ENCODE peak calls at places on chromosomes 3 and 15, in four cellular contexts. V is GM12878, O is HepG2, Z is SK-N-SH. J is an unnamed sample.

GRCh38 chr15:26087395-26087794 is 224.3 kb upstream of the ATP10A start:
- DNase-seq in V (no peak), O (no peak), Z (no peak), J (no peak)

GRCh38 chr15:72180771-72181324 is 16.7 kb downstream of the GRAMD2A start:
- DNase-seq in Z (no peak), O (no peak), V (no peak), J (no peak)

GRCh38 chr15:92906038-92906437 is 5.9 kb downstream of the CHD2 start:
- DNase-seq in O (no peak), Z (no peak), V (no peak), J (no peak)

GRCh38 chr15:59237854-59238252 is 31.2 kb downstream of the LDHAL6B start:
- DNase-seq in O (no peak), Z (no peak), V (peak), J (peak)

GRCh38 chr15:83837946-83838571 is 184.1 kb downstream of the ADAMTSL3 start:
- DNase-seq in Z (peak), O (peak), V (no peak), J (no peak)

GRCh38 chr3:44529927-44530326 is 25.1 kb upstream of the ZKSCAN7 start:
- DNase-seq in V (no peak), O (no peak), Z (no peak), J (no peak)

GRCh38 chr3:38067508-38068233 is 28.7 kb downstream of the DLEC1 start:
- DNase-seq in Z (no peak), V (no peak), O (no peak), J (peak)

GRCh38 chr3:149969110-149969944 is 1.4 kb downstream of the PFN2 start:
- DNase-seq in O (peak), Z (peak), V (no peak), J (no peak)

GRCh38 chr3:195580733-195581443 is 2.9 kb downstream of the APOD start:
- DNase-seq in V (no peak), Z (no peak), O (no peak), J (no peak)

GRCh38 chr3:169907476-169907875 is 3.9 kb upstream of the SAMD7 start:
- DNase-seq in Z (no peak), O (no peak), V (no peak), J (no peak)

GRCh38 chr15:73127302-73127936 is 75.2 kb downstream of the NEO1 start:
- DNase-seq in O (peak), V (peak), Z (peak), J (peak)

GRCh38 chr15:26015516-26015915 is 152.4 kb upstream of the ATP10A start:
- DNase-seq in V (no peak), Z (no peak), O (no peak), J (no peak)

GRCh38 chr3:134406331-134407246 is 32.3 kb upstream of the AMOTL2 start:
- DNase-seq in O (no peak), Z (peak), V (no peak), J (no peak)

GRCh38 chr3:45953536-45953935 is 10.3 kb downstream of the CXCR6 start:
- DNase-seq in V (no peak), Z (no peak), O (no peak), J (no peak)

GRCh38 chr3:7433073-7433472 is 572.2 kb downstream of the GRM7 start:
- DNase-seq in Z (no peak), O (no peak), V (no peak), J (no peak)

GRCh38 chr3:177554900-177555759 is 357.8 kb upstream of the TBL1XR1 start:
- DNase-seq in V (no peak), Z (no peak), O (no peak), J (no peak)

GRCh38 chr15:84685304-84685703 is 27.3 kb upstream of the NMB start:
- DNase-seq in O (no peak), V (no peak), Z (no peak), J (no peak)

GRCh38 chr3:110414851-110415250 is 656.8 kb upstream of the NECTIN3 start:
- DNase-seq in V (no peak), O (peak), Z (no peak), J (no peak)

GRCh38 chr3:56870436-56870835 is 68.7 kb upstream of the ARHGEF3 start:
- DNase-seq in O (peak), V (no peak), Z (no peak), J (no peak)

GRCh38 chr3:127071597-127072001 is 88.7 kb downstream of the PLXNA1 start:
- DNase-seq in Z (no peak), V (no peak), O (no peak), J (no peak)

GRCh38 chr3:127072971-127073851 is 90.3 kb downstream of the PLXNA1 start:
- DNase-seq in V (no peak), O (no peak), Z (peak), J (no peak)

GRCh38 chr3:127073931-127074820 is 91.3 kb downstream of the PLXNA1 start:
- DNase-seq in V (no peak), Z (peak), O (no peak), J (no peak)

GRCh38 chr3:127070776-127071175 is 87.9 kb downstream of the PLXNA1 start:
- DNase-seq in Z (no peak), V (no peak), O (no peak), J (no peak)

DNA sequence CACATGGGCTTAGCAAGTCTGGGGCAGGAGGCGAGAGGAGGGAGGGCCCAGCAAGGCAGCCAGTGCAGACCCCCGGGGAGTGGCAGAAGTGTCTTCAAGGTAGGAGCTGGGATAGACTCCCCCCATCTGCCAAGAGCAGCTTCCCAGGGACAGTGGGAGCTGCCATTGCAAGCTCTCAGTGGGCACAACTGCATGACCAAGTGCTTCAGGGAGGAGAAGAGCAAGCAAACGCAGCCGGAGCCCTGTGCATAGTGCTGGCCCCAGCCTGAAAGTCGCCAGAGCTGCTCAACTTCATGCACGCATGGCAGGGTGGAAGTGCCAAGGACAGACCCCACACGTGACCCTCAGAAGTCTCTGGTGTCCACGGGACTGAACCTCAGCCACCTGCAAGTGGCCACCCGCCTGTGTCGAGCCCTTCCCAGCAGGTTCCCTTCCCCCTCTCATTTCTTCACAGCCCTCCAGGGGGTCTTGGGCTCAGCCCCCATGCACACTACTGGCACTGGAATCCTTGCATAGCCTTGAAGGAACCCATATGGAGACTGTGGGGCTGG is 89.4 kb downstream of the PLXNA1 start:
- DNase-seq in Z (no peak), O (no peak), V (no peak), J (no peak)
- TF ChIP-seq GABPA in Z (no peak), O (no peak), V (no peak), J (no peak)

GRCh38 chr3:89332311-89333159 is 225.1 kb downstream of the EPHA3 start:
- DNase-seq in Z (no peak), O (no peak), V (no peak), J (no peak)
- H3K4me3 ChIP-seq in Z (no peak), O (no peak), V (no peak), J (no peak)

GRCh38 chr3:185330644-185331043 is 32.3 kb upstream of the MAP3K13 start:
- DNase-seq in O (no peak), V (no peak), Z (no peak), J (no peak)
- H3K27ac ChIP-seq in O (peak), V (no peak), Z (no peak), J (peak)

DNA sequence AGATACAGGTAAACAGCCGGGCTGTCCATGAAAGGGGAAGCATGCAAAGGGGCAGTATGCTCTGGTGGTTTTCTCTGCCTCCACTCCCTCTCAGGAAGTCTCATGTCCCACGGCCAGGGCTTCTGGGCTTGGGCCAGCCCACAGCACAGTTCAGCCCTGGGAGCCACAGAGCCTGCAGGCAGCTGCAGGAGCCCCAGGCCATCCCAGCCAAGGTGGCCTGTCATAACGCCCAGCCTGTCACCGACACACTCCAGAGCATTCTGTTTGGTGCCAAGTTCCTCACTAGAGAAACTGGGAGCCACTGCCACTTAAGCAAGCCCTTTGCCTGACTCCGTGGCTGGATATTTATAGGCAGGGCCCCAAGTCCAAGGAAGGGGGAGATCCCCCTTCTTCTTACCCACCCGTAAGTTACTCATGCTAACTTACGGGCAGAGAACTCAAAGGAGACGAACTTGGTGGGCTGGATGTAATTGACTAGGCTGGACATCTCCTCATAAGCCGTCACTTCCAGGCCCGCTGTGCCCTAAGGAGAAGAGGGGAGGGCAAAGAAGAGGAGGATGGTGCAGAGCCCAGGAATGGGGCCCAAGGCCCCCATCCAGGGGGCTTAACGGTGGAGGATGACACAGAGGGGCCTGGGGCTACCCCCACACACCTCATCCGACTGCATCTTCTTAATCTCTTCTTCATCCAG is 11.7 kb downstream of the PLCB2 start:
- DNase-seq in V (no peak), Z (no peak), O (no peak), J (no peak)
- TF ChIP-seq GABPA in V (no peak), Z (no peak), O (no peak), J (no peak)

GRCh38 chr3:128619146-128619890 is 31.3 kb downstream of the RPN1 start:
- DNase-seq in O (no peak), Z (no peak), V (no peak), J (peak)
- H3K4me3 ChIP-seq in O (no peak), Z (no peak), V (no peak), J (no peak)

GRCh38 chr15:30984118-30984517 is 7.3 kb downstream of the MTMR10 start:
- DNase-seq in O (no peak), V (no peak), Z (no peak), J (no peak)
- H3K27ac ChIP-seq in O (no peak), V (no peak), Z (no peak), J (no peak)